ENCODE peak calls at places on chromosomes 2 and 18, in four cellular contexts. W, D, J and Q are unnamed samples.

GRCh38 chr2:210460863-210461227 is 15.7 kb downstream of the LANCL1 start:
- DNase-seq in W (no peak), D (no peak), J (no peak), Q (no peak)

GRCh38 chr2:44295636-44296359 is 20.5 kb downstream of the SLC3A1 start:
- DNase-seq in W (no peak), D (no peak), J (no peak), Q (no peak)

GRCh38 chr2:232300894-232301387 is 77.6 kb upstream of the ALPP start:
- DNase-seq in W (no peak), D (no peak), J (peak; percentile 31), Q (no peak)

GRCh38 chr2:171161425-171162289 is 964 bp upstream of the TLK1 start:
- DNase-seq in W (no peak), D (no peak), J (no peak), Q (no peak)

GRCh38 chr2:240229005-240229404 is 88.5 kb upstream of the OTOS start:
- DNase-seq in W (no peak), D (no peak), J (no peak), Q (no peak)

GRCh38 chr2:60556998-60557955 is 3.8 kb upstream of the BCL11A start:
- DNase-seq in W (no peak), D (no peak), J (no peak), Q (no peak)

GRCh38 chr2:180991361-180991760 is 11.0 kb downstream of the UBE2E3 start:
- DNase-seq in W (no peak), D (no peak), J (no peak), Q (no peak)

GRCh38 chr18:55510809-55511208 is 77.2 kb downstream of the TCF4 start:
- DNase-seq in W (no peak), D (no peak), J (peak; percentile 81), Q (no peak)

GRCh38 chr2:212361174-212361756 is 177.3 kb downstream of the ERBB4 start:
- DNase-seq in W (no peak), D (no peak), J (no peak), Q (no peak)